ENCODE peak calls at places on chromosomes 4 and X, in seven cellular contexts. One of them, this sample, is unnamed.

GRCh38 chr4:21768349-21769310 is 179.9 kb downstream of the KCNIP4 start:
- DNase-seq in aorta: no peak
- DNase-seq in A549: peak; percentile 40
- DNase-seq in H9: no peak
- DNase-seq in frontal cortex: peak; percentile 8
- DNase-seq in lung microvascular endothelial cell: peak; percentile 57
- DNase-seq in GM12865: peak; percentile 43
- DNase-seq in this sample: no peak

GRCh38 chr4:83581411-83582288 is 45.7 kb downstream of the GPAT3 start:
- DNase-seq in GM12865: no peak
- DNase-seq in lung microvascular endothelial cell: no peak
- DNase-seq in frontal cortex: no peak
- DNase-seq in A549: peak; percentile 68
- DNase-seq in aorta: no peak
- DNase-seq in H9: no peak
- DNase-seq in this sample: no peak

GRCh38 chr4:123649248-123649643 is 252.7 kb downstream of the SPRY1 start:
- DNase-seq in aorta: no peak
- DNase-seq in A549: no peak
- DNase-seq in GM12865: peak; percentile 43
- DNase-seq in lung microvascular endothelial cell: no peak
- DNase-seq in frontal cortex: no peak
- DNase-seq in H9: no peak
- DNase-seq in this sample: no peak

GRCh38 chrX:147803948-147804347 is 107.8 kb upstream of the FMR1 start:
- DNase-seq in lung microvascular endothelial cell: no peak
- DNase-seq in frontal cortex: peak; percentile 16
- DNase-seq in H9: no peak
- DNase-seq in A549: peak; percentile 7
- DNase-seq in aorta: no peak
- DNase-seq in GM12865: peak; percentile 22
- DNase-seq in this sample: no peak

GRCh38 chr4:149980941-149981340 is 97.3 kb upstream of the DCLK2 start:
- DNase-seq in aorta: peak; percentile 52
- DNase-seq in GM12865: peak; percentile 66
- DNase-seq in H9: no peak
- DNase-seq in A549: peak; percentile 59
- DNase-seq in lung microvascular endothelial cell: peak; percentile 70
- DNase-seq in frontal cortex: peak; percentile 15
- DNase-seq in this sample: peak; percentile 24

GRCh38 chr4:168574581-168575295 is 77.9 kb downstream of the PALLD start:
- DNase-seq in frontal cortex: no peak
- DNase-seq in lung microvascular endothelial cell: no peak
- DNase-seq in GM12865: no peak
- DNase-seq in A549: no peak
- DNase-seq in aorta: no peak
- DNase-seq in H9: no peak
- DNase-seq in this sample: no peak

GRCh38 chr4:154984616-154985015 is 203.5 kb downstream of the RBM46 start:
- DNase-seq in H9: no peak
- DNase-seq in aorta: no peak
- DNase-seq in GM12865: no peak
- DNase-seq in frontal cortex: no peak
- DNase-seq in lung microvascular endothelial cell: no peak
- DNase-seq in A549: no peak
- DNase-seq in this sample: no peak

GRCh38 chrX:19924285-19924684 is 36.9 kb upstream of the SH3KBP1 start:
- DNase-seq in GM12865: no peak
- DNase-seq in frontal cortex: no peak
- DNase-seq in lung microvascular endothelial cell: no peak
- DNase-seq in A549: no peak
- DNase-seq in H9: no peak
- DNase-seq in aorta: no peak
- DNase-seq in this sample: no peak

GRCh38 chrX:40938418-40938817 is 146.8 kb upstream of the USP9X start:
- DNase-seq in A549: peak; percentile 27
- DNase-seq in H9: no peak
- DNase-seq in aorta: no peak
- DNase-seq in GM12865: no peak
- DNase-seq in lung microvascular endothelial cell: no peak
- DNase-seq in frontal cortex: no peak
- DNase-seq in this sample: no peak

GRCh38 chr4:31557444-31557843 is 837.3 kb downstream of the PCDH7 start:
- DNase-seq in GM12865: no peak
- DNase-seq in frontal cortex: no peak
- DNase-seq in H9: no peak
- DNase-seq in A549: peak; percentile 18
- DNase-seq in aorta: no peak
- DNase-seq in lung microvascular endothelial cell: no peak
- DNase-seq in this sample: no peak

GRCh38 chr4:23333946-23334878 is 555.6 kb downstream of the PPARGC1A start:
- DNase-seq in GM12865: peak; percentile 71
- DNase-seq in aorta: no peak
- DNase-seq in lung microvascular endothelial cell: peak; percentile 38
- DNase-seq in frontal cortex: no peak
- DNase-seq in A549: peak; percentile 28
- DNase-seq in H9: peak; percentile 61
- DNase-seq in this sample: peak; percentile 63

GRCh38 chr4:3396611-3397010 is 45.2 kb upstream of the HGFAC start:
- DNase-seq in A549: no peak
- DNase-seq in lung microvascular endothelial cell: no peak
- DNase-seq in aorta: no peak
- DNase-seq in H9: no peak
- DNase-seq in GM12865: no peak
- DNase-seq in frontal cortex: no peak
- DNase-seq in this sample: no peak

GRCh38 chr4:121789470-121789869 is 11.7 kb upstream of the EXOSC9 start:
- DNase-seq in aorta: no peak
- DNase-seq in GM12865: no peak
- DNase-seq in A549: no peak
- DNase-seq in frontal cortex: no peak
- DNase-seq in lung microvascular endothelial cell: no peak
- DNase-seq in H9: no peak
- DNase-seq in this sample: no peak

GRCh38 chr4:96170198-96170597 is 330.3 kb downstream of the PDHA2 start:
- DNase-seq in aorta: no peak
- DNase-seq in GM12865: peak; percentile 1
- DNase-seq in lung microvascular endothelial cell: no peak
- DNase-seq in frontal cortex: no peak
- DNase-seq in H9: peak; percentile 50
- DNase-seq in A549: peak; percentile 3
- DNase-seq in this sample: no peak

GRCh38 chr4:188918787-188919186 is 779.5 kb downstream of the TRIML1 start:
- DNase-seq in lung microvascular endothelial cell: peak; percentile 44
- DNase-seq in H9: no peak
- DNase-seq in A549: no peak
- DNase-seq in frontal cortex: no peak
- DNase-seq in aorta: no peak
- DNase-seq in GM12865: no peak
- DNase-seq in this sample: no peak

GRCh38 chr4:67087897-67088296 is 457.4 kb downstream of the CENPC start:
- DNase-seq in H9: peak; percentile 50
- DNase-seq in A549: peak; percentile 18
- DNase-seq in frontal cortex: no peak
- DNase-seq in GM12865: peak; percentile 65
- DNase-seq in lung microvascular endothelial cell: peak; percentile 47
- DNase-seq in aorta: peak; percentile 43
- DNase-seq in this sample: peak; percentile 30

GRCh38 chr4:182929296-182929695 is 12.1 kb upstream of the DCTD start:
- DNase-seq in H9: no peak
- DNase-seq in GM12865: no peak
- DNase-seq in frontal cortex: no peak
- DNase-seq in aorta: no peak
- DNase-seq in lung microvascular endothelial cell: no peak
- DNase-seq in A549: peak; percentile 43
- DNase-seq in this sample: no peak

GRCh38 chrX:150913511-150913910 is 15.0 kb upstream of the CD99L2 start:
- DNase-seq in frontal cortex: no peak
- DNase-seq in A549: no peak
- DNase-seq in aorta: no peak
- DNase-seq in lung microvascular endothelial cell: no peak
- DNase-seq in GM12865: no peak
- DNase-seq in H9: no peak
- DNase-seq in this sample: no peak

GRCh38 chr4:3497554-3498389 is 34.5 kb downstream of the LRPAP1 start:
- DNase-seq in GM12865: no peak
- DNase-seq in frontal cortex: no peak
- DNase-seq in lung microvascular endothelial cell: no peak
- DNase-seq in aorta: no peak
- DNase-seq in H9: no peak
- DNase-seq in A549: no peak
- DNase-seq in this sample: no peak

GRCh38 chr4:87843936-87844335 is 11.2 kb downstream of the MEPE start:
- DNase-seq in GM12865: no peak
- DNase-seq in aorta: no peak
- DNase-seq in A549: peak; percentile 33
- DNase-seq in lung microvascular endothelial cell: no peak
- DNase-seq in frontal cortex: no peak
- DNase-seq in H9: no peak
- DNase-seq in this sample: no peak

GRCh38 chrX:8404443-8404842 is 60.2 kb upstream of the VCX3B start:
- DNase-seq in A549: no peak
- DNase-seq in GM12865: no peak
- DNase-seq in lung microvascular endothelial cell: no peak
- DNase-seq in frontal cortex: no peak
- DNase-seq in aorta: peak; percentile 67
- DNase-seq in H9: no peak
- DNase-seq in this sample: no peak

GRCh38 chrX:104351173-104351769 is 96.5 kb upstream of the ESX1 start:
- DNase-seq in H9: no peak
- DNase-seq in A549: peak; percentile 61
- DNase-seq in lung microvascular endothelial cell: peak; percentile 32
- DNase-seq in aorta: no peak
- DNase-seq in GM12865: no peak
- DNase-seq in frontal cortex: no peak
- DNase-seq in this sample: no peak

GRCh38 chr4:147362868-147363440 is 117.9 kb upstream of the EDNRA start:
- DNase-seq in frontal cortex: no peak
- DNase-seq in A549: no peak
- DNase-seq in aorta: peak; percentile 74
- DNase-seq in lung microvascular endothelial cell: no peak
- DNase-seq in GM12865: no peak
- DNase-seq in H9: no peak
- DNase-seq in this sample: no peak

GRCh38 chr4:66045913-66046312 is 375.6 kb upstream of the EPHA5 start:
- DNase-seq in A549: no peak
- DNase-seq in lung microvascular endothelial cell: no peak
- DNase-seq in GM12865: no peak
- DNase-seq in aorta: no peak
- DNase-seq in frontal cortex: no peak
- DNase-seq in H9: no peak
- DNase-seq in this sample: no peak

GRCh38 chr4:137651128-137651527 is 118.8 kb upstream of the PCDH18 start:
- DNase-seq in A549: no peak
- DNase-seq in H9: no peak
- DNase-seq in frontal cortex: no peak
- DNase-seq in lung microvascular endothelial cell: no peak
- DNase-seq in GM12865: no peak
- DNase-seq in aorta: no peak
- DNase-seq in this sample: no peak

GRCh38 chr4:5998333-5998936 is 19.8 kb downstream of the C4orf50 start:
- DNase-seq in frontal cortex: peak; percentile 80
- DNase-seq in A549: peak; percentile 61
- DNase-seq in lung microvascular endothelial cell: peak; percentile 86
- DNase-seq in aorta: no peak
- DNase-seq in GM12865: peak; percentile 71
- DNase-seq in H9: peak; percentile 82
- DNase-seq in this sample: peak; percentile 53

GRCh38 chr4:13219971-13220370 is 264.2 kb downstream of the RAB28 start:
- DNase-seq in A549: no peak
- DNase-seq in lung microvascular endothelial cell: no peak
- DNase-seq in GM12865: no peak
- DNase-seq in frontal cortex: no peak
- DNase-seq in H9: no peak
- DNase-seq in aorta: no peak
- DNase-seq in this sample: no peak

GRCh38 chr4:71235321-71236206 is 103.3 kb upstream of the SLC4A4 start:
- DNase-seq in lung microvascular endothelial cell: no peak
- DNase-seq in aorta: no peak
- DNase-seq in GM12865: no peak
- DNase-seq in H9: no peak
- DNase-seq in frontal cortex: no peak
- DNase-seq in A549: no peak
- DNase-seq in this sample: no peak

GRCh38 chr4:141133146-141134006 is at the start of gene RNF150:
- DNase-seq in H9: peak; percentile 88
- DNase-seq in A549: peak; percentile 82
- DNase-seq in lung microvascular endothelial cell: peak; percentile 76
- DNase-seq in GM12865: peak; percentile 81
- DNase-seq in aorta: peak; percentile 81
- DNase-seq in frontal cortex: peak; percentile 79
- DNase-seq in this sample: peak; percentile 51

GRCh38 chrX:48902135-48902534 is 4.4 kb downstream of the PQBP1 start:
- DNase-seq in aorta: peak; percentile 28
- DNase-seq in frontal cortex: no peak
- DNase-seq in A549: no peak
- DNase-seq in H9: no peak
- DNase-seq in GM12865: no peak
- DNase-seq in lung microvascular endothelial cell: no peak
- DNase-seq in this sample: no peak

GRCh38 chr4:1793496-1793840 is 375 bp downstream of the FGFR3 start:
- DNase-seq in GM12865: peak; percentile 16
- DNase-seq in aorta: no peak
- DNase-seq in lung microvascular endothelial cell: no peak
- DNase-seq in A549: peak; percentile 25
- DNase-seq in H9: no peak
- DNase-seq in frontal cortex: no peak
- DNase-seq in this sample: peak; percentile 35

GRCh38 chrX:37926700-37927099 is 79.3 kb upstream of the DYNLT3 start:
- DNase-seq in GM12865: peak; percentile 28
- DNase-seq in lung microvascular endothelial cell: peak; percentile 60
- DNase-seq in H9: no peak
- DNase-seq in A549: peak; percentile 25
- DNase-seq in frontal cortex: no peak
- DNase-seq in aorta: no peak
- DNase-seq in this sample: no peak

GRCh38 chrX:153649178-153649914 is 2.3 kb downstream of the DUSP9 start:
- DNase-seq in GM12865: peak; percentile 39
- DNase-seq in H9: peak; percentile 76
- DNase-seq in frontal cortex: peak; percentile 50
- DNase-seq in lung microvascular endothelial cell: peak; percentile 44
- DNase-seq in A549: peak; percentile 57
- DNase-seq in aorta: peak; percentile 48
- DNase-seq in this sample: peak; percentile 44

GRCh38 chr4:99815597-99816011 is 1.0 kb upstream of the DAPP1 start:
- DNase-seq in H9: peak; percentile 41
- DNase-seq in lung microvascular endothelial cell: no peak
- DNase-seq in GM12865: no peak
- DNase-seq in frontal cortex: no peak
- DNase-seq in aorta: no peak
- DNase-seq in A549: no peak
- DNase-seq in this sample: no peak

GRCh38 chrX:24113161-24113560 is 36.4 kb upstream of the ZFX start:
- DNase-seq in A549: no peak
- DNase-seq in H9: no peak
- DNase-seq in lung microvascular endothelial cell: no peak
- DNase-seq in frontal cortex: no peak
- DNase-seq in GM12865: no peak
- DNase-seq in aorta: no peak
- DNase-seq in this sample: no peak

GRCh38 chr4:41124916-41125548 is 89.3 kb downstream of the APBB2 start:
- DNase-seq in H9: no peak
- DNase-seq in lung microvascular endothelial cell: no peak
- DNase-seq in GM12865: no peak
- DNase-seq in aorta: no peak
- DNase-seq in frontal cortex: no peak
- DNase-seq in A549: peak; percentile 27
- DNase-seq in this sample: no peak

GRCh38 chr4:2340272-2341061 is 78.0 kb downstream of the ZFYVE28 start:
- DNase-seq in H9: peak; percentile 27
- DNase-seq in A549: no peak
- DNase-seq in frontal cortex: no peak
- DNase-seq in aorta: peak; percentile 37
- DNase-seq in lung microvascular endothelial cell: no peak
- DNase-seq in GM12865: no peak
- DNase-seq in this sample: no peak

GRCh38 chrX:154411981-154412340 is 622 bp downstream of the TAFAZZIN start:
- DNase-seq in aorta: peak; percentile 79
- DNase-seq in lung microvascular endothelial cell: peak; percentile 78
- DNase-seq in A549: peak; percentile 67
- DNase-seq in frontal cortex: peak; percentile 54
- DNase-seq in GM12865: peak; percentile 73
- DNase-seq in H9: peak; percentile 82
- DNase-seq in this sample: peak; percentile 58